ENCODE peak calls at places on chromosomes 11 and 22, in eight cellular contexts. N is dermis microvascular lymphatic vessel endothelial cell; L is epithelial cell of esophagus; S is ovary; G is GM20000; J is dorsolateral prefrontal cortex; V is effector CD4-positive, alpha-beta T cell; Z is RCC 7860. B is an unnamed sample.

GRCh38 chr11:47333886-47334443 is 18.5 kb downstream of the MYBPC3 start:
- DNase-seq in N (no peak), L (no peak), S (no peak), G (no peak), J (no peak), V (no peak), Z (no peak), B (no peak)

GRCh38 chr11:130457909-130458729 is 9.7 kb downstream of the ADAMTS15 start:
- DNase-seq in N (no peak), L (peak), S (no peak), G (no peak), J (no peak), V (no peak), Z (no peak), B (no peak)

GRCh38 chr11:36500315-36500721 is 9.8 kb downstream of the TRAF6 start:
- DNase-seq in N (no peak), L (peak), S (no peak), G (peak), J (no peak), V (no peak), Z (peak), B (no peak)

GRCh38 chr11:119739021-119739703 is 10.2 kb upstream of the NECTIN1 start:
- DNase-seq in N (no peak), L (no peak), S (no peak), G (no peak), J (no peak), V (no peak), Z (no peak), B (no peak)

GRCh38 chr11:96579642-96580041 is 189.8 kb downstream of the JRKL start:
- DNase-seq in N (no peak), L (no peak), S (no peak), G (no peak), J (no peak), V (no peak), Z (no peak), B (no peak)

GRCh38 chr11:128334311-128335044 is 252.9 kb downstream of the ETS1 start:
- DNase-seq in N (peak), L (no peak), S (peak), G (no peak), J (no peak), V (no peak), Z (no peak), B (no peak)

GRCh38 chr22:17154971-17155370 is 4.1 kb downstream of the HDHD5 start:
- DNase-seq in N (no peak), L (no peak), S (no peak), G (no peak), J (no peak), V (no peak), Z (no peak), B (no peak)

GRCh38 chr11:67532889-67533288 is 9.6 kb upstream of the CABP2 start:
- DNase-seq in N (no peak), L (no peak), S (no peak), G (no peak), J (no peak), V (no peak), Z (no peak), B (no peak)

GRCh38 chr22:43473031-43473430 is 61.2 kb downstream of the MPPED1 start:
- DNase-seq in N (no peak), L (no peak), S (no peak), G (no peak), J (no peak), V (no peak), Z (no peak), B (no peak)

GRCh38 chr11:29129850-29130249 is 887.0 kb downstream of the KCNA4 start:
- DNase-seq in N (no peak), L (peak), S (no peak), G (no peak), J (no peak), V (no peak), Z (no peak), B (no peak)